ENCODE peak calls at places on chromosomes 16 and 17, in five cellular contexts. B, V, E, Z and M are unnamed samples.

GRCh38 chr17:67171560-67171959 is 73.4 kb downstream of the HELZ start:
- DNase-seq in B (no peak), V (no peak), E (no peak), Z (no peak), M (no peak)

GRCh38 chr16:31128711-31129567 is 6.6 kb downstream of the PRSS8 start:
- DNase-seq in B (no peak), V (no peak), E (no peak), Z (peak; percentile 66), M (no peak)

GRCh38 chr17:42459983-42460300 is 1.3 kb downstream of the ATP6V0A1 start:
- DNase-seq in B (no peak), V (peak; percentile 27), E (no peak), Z (no peak), M (no peak)

GRCh38 chr17:66431910-66432309 is 129.5 kb downstream of the PRKCA start:
- DNase-seq in B (no peak), V (no peak), E (peak; percentile 70), Z (no peak), M (no peak)

GRCh38 chr16:56611281-56611833 is 3.0 kb downstream of the MT2A start:
- DNase-seq in B (peak; percentile 94), V (no peak), E (peak; percentile 48), Z (peak; percentile 60), M (no peak)

GRCh38 chr17:47188799-47189731 is at the start of gene CDC27:
- DNase-seq in B (peak; percentile 99), V (peak; percentile 99), E (peak; percentile 100), Z (peak; percentile 100), M (no peak)

GRCh38 chr16:4307215-4308037 is 8.4 kb upstream of the GLIS2 start:
- DNase-seq in B (peak; percentile 96), V (peak; percentile 97), E (peak; percentile 91), Z (peak; percentile 92), M (peak; percentile 94)

GRCh38 chr16:1687427-1688316 is 9.6 kb downstream of the JPT2 start:
- DNase-seq in B (no peak), V (no peak), E (no peak), Z (no peak), M (no peak)

GRCh38 chr17:37527249-37527851 is 37.7 kb downstream of the DUSP14 start:
- DNase-seq in B (no peak), V (peak; percentile 68), E (no peak), Z (no peak), M (no peak)

GRCh38 chr17:49525831-49526741 is 31.0 kb downstream of the NGFR start:
- DNase-seq in B (peak; percentile 75), V (no peak), E (no peak), Z (no peak), M (no peak)

GRCh38 chr17:57326764-57327163 is 70.4 kb downstream of the MSI2 start:
- DNase-seq in B (no peak), V (no peak), E (no peak), Z (no peak), M (no peak)

GRCh38 chr17:65556014-65556909 is 5.2 kb downstream of the AXIN2 start:
- DNase-seq in B (peak; percentile 80), V (peak; percentile 90), E (peak; percentile 88), Z (peak; percentile 90), M (no peak)

GRCh38 chr17:69869667-69870066 is 205.4 kb upstream of the KCNJ16 start:
- DNase-seq in B (no peak), V (no peak), E (no peak), Z (no peak), M (no peak)

GRCh38 chr16:49780436-49780835 is 75.5 kb downstream of the ZNF423 start:
- DNase-seq in B (no peak), V (no peak), E (no peak), Z (no peak), M (no peak)

GRCh38 chr17:11144358-11145233 is 96.4 kb upstream of the SHISA6 start:
- DNase-seq in B (no peak), V (peak; percentile 69), E (no peak), Z (peak; percentile 37), M (no peak)

GRCh38 chr16:53504161-53504663 is 1.2 kb upstream of the AKTIP start:
- DNase-seq in B (peak; percentile 87), V (peak; percentile 42), E (peak; percentile 62), Z (peak; percentile 57), M (no peak)

GRCh38 chr17:77754956-77755355 is 203.5 kb upstream of the TNRC6C start:
- DNase-seq in B (no peak), V (no peak), E (no peak), Z (no peak), M (no peak)

GRCh38 chr17:17663160-17664072 is 17.8 kb upstream of the RAI1 start:
- DNase-seq in B (no peak), V (peak; percentile 87), E (peak; percentile 41), Z (no peak), M (no peak)

GRCh38 chr16:25106567-25107465 is 4.7 kb upstream of the LCMT1 start:
- DNase-seq in B (peak; percentile 98), V (peak; percentile 95), E (peak; percentile 95), Z (peak; percentile 96), M (peak; percentile 97)

GRCh38 chr16:85583491-85584181 is 29.5 kb upstream of the GSE1 start:
- DNase-seq in B (no peak), V (peak; percentile 83), E (no peak), Z (no peak), M (no peak)

GRCh38 chr16:87657621-87658192 is 55.4 kb downstream of the JPH3 start:
- DNase-seq in B (no peak), V (peak; percentile 66), E (no peak), Z (no peak), M (no peak)

GRCh38 chr17:27569257-27569722 is 61.7 kb upstream of the LGALS9 start:
- DNase-seq in B (no peak), V (peak; percentile 66), E (no peak), Z (peak; percentile 62), M (no peak)

GRCh38 chr17:10183931-10184930 is 14.2 kb downstream of the GAS7 start:
- DNase-seq in B (no peak), V (peak; percentile 69), E (no peak), Z (no peak), M (no peak)

GRCh38 chr16:12258806-12259205 is 282.3 kb downstream of the SNX29 start:
- DNase-seq in B (no peak), V (no peak), E (no peak), Z (no peak), M (no peak)

GRCh38 chr16:24617502-24617901 is 78.1 kb downstream of the RBBP6 start:
- DNase-seq in B (no peak), V (no peak), E (no peak), Z (no peak), M (no peak)

GRCh38 chr17:45429338-45430005 is 3.2 kb downstream of the ARHGAP27 start:
- DNase-seq in B (no peak), V (peak; percentile 69), E (no peak), Z (no peak), M (no peak)

GRCh38 chr17:4998666-4999428 is 1.1 kb downstream of the KIF1C start:
- DNase-seq in B (peak; percentile 72), V (peak; percentile 43), E (peak; percentile 27), Z (peak; percentile 29), M (no peak)

GRCh38 chr16:49484454-49484853 is 110.8 kb downstream of the C16orf78 start:
- DNase-seq in B (no peak), V (peak; percentile 86), E (peak; percentile 75), Z (peak; percentile 80), M (no peak)

DNA sequence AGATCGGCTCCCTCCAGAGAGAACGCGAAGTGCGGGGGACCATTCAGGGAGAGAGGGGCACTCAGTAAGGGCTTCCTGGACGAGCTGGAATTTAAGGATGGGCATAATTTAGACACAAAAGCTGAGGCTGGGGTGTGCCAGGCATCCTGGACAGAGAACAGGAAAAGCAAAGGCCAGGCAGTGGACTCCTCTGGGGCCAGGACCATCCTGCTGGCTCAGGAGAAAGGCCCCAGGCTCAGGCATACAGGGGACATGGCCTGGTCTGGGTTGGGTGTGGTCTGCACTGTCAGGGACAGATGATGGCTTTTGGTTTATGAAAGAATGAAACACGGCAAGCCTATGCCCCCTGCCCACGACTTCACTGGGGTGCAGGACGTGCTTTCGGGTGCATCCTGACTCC is 48.9 kb upstream of the DOC2B start:
- DNase-seq in B (no peak), V (no peak), E (no peak), Z (no peak), M (no peak)
- H3K27ac ChIP-seq in B (no peak overlapping the region), V (no peak overlapping the region), E (no peak overlapping the region), Z (no peak overlapping the region), M (no peak overlapping the region)

DNA sequence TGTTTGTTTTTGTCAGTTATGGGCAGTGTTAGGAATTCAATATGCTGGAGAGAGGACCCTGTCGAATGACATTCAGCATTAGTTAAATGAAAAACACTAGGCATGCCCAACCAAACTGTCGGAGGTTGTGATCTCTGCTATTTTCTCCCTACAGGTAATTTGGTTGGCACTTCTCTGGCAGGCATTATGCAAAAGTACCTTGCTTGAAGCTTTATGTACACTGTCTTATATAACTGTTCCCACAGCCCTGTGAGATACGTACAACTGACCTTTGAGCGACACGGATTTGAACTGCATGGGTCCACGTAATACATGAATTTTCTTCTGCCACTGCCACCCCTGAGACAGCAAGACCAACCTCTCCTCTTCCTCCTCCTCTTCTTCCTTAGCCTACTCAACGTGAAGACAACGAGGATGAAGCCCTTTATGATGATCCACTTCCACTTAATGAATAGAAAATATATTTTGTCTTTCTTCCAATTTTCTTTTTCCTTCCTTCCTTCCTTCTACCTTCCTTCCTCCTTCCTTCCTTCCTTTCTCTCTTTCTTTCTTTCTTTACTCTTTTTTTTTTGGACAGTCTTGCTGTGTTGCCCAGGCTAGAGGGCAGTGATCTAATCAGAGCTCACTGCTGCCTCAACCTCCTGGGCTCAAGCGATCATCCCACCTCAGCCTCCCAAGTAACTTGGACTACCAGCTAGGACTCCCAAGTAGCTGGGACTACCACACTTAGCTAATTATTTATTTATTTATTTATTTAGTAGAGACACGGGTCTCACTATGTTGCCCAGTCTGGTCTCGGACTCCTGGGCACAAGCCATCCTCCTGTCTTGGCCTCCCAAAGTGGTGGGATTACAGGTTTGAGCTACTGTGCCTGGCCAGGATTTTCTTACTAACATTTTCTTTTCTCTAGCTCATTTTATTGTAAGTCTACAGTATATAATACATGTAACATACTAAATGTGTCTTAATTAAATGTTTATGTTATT is 77.3 kb downstream of the WIPI1 start:
- DNase-seq in B (no peak), V (no peak), E (no peak), Z (no peak), M (no peak)
- H3K27ac ChIP-seq in B (peak overlapping the region; percentile 95), V (no peak overlapping the region), E (peak overlapping the region; percentile 98), Z (peak overlapping the region; percentile 96), M (peak overlapping the region; percentile 93)

GRCh38 chr16:5468488-5468887 is 370.9 kb upstream of the EEF2KMT start:
- DNase-seq in B (no peak), V (no peak), E (no peak), Z (no peak), M (no peak)
- H3K27ac ChIP-seq in B (no peak overlapping the region), V (no peak overlapping the region), E (no peak overlapping the region), Z (no peak overlapping the region), M (no peak overlapping the region)

DNA sequence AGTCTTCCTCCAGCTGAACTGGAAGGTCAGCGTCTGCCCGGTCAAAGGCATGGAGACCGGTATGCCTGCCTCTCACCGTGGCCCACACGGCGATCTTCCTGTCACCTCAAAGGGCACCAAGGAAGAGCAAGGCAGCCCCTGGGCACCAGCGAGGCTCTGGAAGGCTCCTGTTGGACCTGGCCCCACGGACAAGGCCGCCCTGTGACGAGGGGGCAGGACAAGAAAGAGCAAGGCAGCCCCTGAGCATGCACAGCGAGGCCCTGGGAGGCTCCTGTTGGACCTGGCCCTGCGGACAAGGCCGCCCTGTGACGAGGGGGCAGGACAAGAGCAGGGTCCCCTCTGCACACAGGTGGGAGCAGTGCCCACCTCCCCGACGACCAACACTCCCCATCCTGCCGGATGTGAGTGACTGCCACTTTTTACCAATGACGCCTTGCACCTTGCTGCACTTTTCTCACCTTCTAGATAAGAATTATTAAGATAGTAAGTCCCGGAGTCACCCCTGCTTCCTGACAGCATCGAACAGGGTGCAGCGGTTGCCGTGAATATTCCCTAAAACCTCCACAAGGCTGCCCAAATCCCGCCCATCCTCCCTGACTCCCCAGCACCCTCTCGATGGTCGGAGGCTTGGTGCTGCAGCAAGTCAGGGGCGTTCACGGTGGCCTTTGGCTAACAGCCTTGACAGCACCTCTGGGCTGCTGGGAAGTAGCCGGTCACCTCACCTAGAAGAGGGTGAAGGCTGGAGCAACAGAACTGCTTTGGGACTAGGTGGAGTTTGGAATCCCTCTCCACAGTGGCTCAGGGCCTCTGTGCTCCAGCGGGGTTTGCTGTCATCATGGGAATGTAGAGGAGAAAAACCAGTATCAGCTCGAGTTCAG is 5.6 kb upstream of the WDR45B start:
- DNase-seq in B (no peak), V (no peak), E (no peak), Z (no peak), M (no peak)
- H3K27ac ChIP-seq in B (no peak overlapping the region), V (no peak overlapping the region), E (no peak overlapping the region), Z (no peak overlapping the region), M (no peak overlapping the region)